ENCODE peak calls at places on chromosomes 1 and 21, in six cellular contexts. Q, D, K, F, C and N are unnamed samples.

GRCh38 chr1:204446413-204447111 is 34.9 kb upstream of the PPP1R15B start:
- DNase-seq in F (peak; percentile 59), C (no peak), K (peak; percentile 79), Q (peak; percentile 78), D (peak; percentile 84), N (peak; percentile 87)

GRCh38 chr21:42937960-42938580 is 12.6 kb upstream of the ERVH48-1 start:
- DNase-seq in K (no peak), F (no peak), C (peak; percentile 10), Q (no peak), D (no peak), N (no peak)

GRCh38 chr1:54253480-54253879 is 53.5 kb downstream of the MRPL37 start:
- DNase-seq in K (no peak), Q (no peak), F (peak; percentile 31), D (peak; percentile 45), C (no peak), N (no peak)

GRCh38 chr21:44521301-44521927 is 18.6 kb downstream of the KRTAP10-1 start:
- DNase-seq in Q (peak; percentile 13), C (peak; percentile 40), D (no peak), F (no peak), K (no peak), N (no peak)

GRCh38 chr1:151196292-151196800 is 2.0 kb upstream of the PIP5K1A start:
- DNase-seq in D (peak; percentile 86), F (peak; percentile 93), K (peak; percentile 89), C (no peak), Q (peak; percentile 20), N (peak; percentile 80)

GRCh38 chr1:72186733-72187307 is 95.5 kb downstream of the NEGR1 start:
- DNase-seq in K (no peak), C (no peak), D (peak; percentile 9), Q (no peak), F (no peak), N (no peak)

GRCh38 chr1:49050041-49050440 is 273.4 kb upstream of the BEND5 start:
- DNase-seq in K (no peak), C (no peak), F (no peak), D (no peak), Q (no peak), N (no peak)

GRCh38 chr21:40070871-40071270 is 203.6 kb downstream of the PCP4 start:
- DNase-seq in F (no peak), C (no peak), D (no peak), K (no peak), Q (no peak), N (no peak)

GRCh38 chr1:201353186-201353940 is 24.1 kb downstream of the TNNT2 start:
- DNase-seq in D (no peak), C (no peak), F (no peak), Q (peak; percentile 12), K (peak; percentile 28), N (no peak)

GRCh38 chr1:154992721-154993571 is 440 bp upstream of the LENEP start:
- DNase-seq in D (no peak), Q (no peak), K (no peak), F (peak; percentile 63), C (no peak), N (no peak)

GRCh38 chr1:177561436-177561835 is 390.7 kb downstream of the BRINP2 start:
- DNase-seq in D (no peak), Q (no peak), F (no peak), K (no peak), C (no peak), N (no peak)

GRCh38 chr21:46005481-46005881 is 23.9 kb downstream of the COL6A1 start:
- DNase-seq in D (no peak), K (peak; percentile 11), Q (peak; percentile 15), F (no peak), C (peak; percentile 35), N (no peak)

GRCh38 chr1:36699113-36699512 is 216.4 kb upstream of the CSF3R start:
- DNase-seq in Q (no peak), F (no peak), K (no peak), D (no peak), C (no peak), N (no peak)

GRCh38 chr1:103461171-103462105 is 64.1 kb upstream of the RNPC3 start:
- DNase-seq in D (no peak), K (no peak), C (no peak), F (peak; percentile 1), Q (no peak), N (no peak)

GRCh38 chr1:150256549-150257341 is 829 bp upstream of the CA14 start:
- DNase-seq in D (peak; percentile 50), Q (no peak), F (no peak), K (no peak), C (no peak), N (no peak)

GRCh38 chr1:200107004-200107470 is 79.5 kb downstream of the NR5A2 start:
- DNase-seq in D (no peak), C (no peak), K (no peak), Q (no peak), F (peak; percentile 10), N (no peak)

GRCh38 chr1:224329484-224329841 is 509 bp downstream of the NVL start:
- DNase-seq in D (no peak), C (no peak), K (no peak), Q (no peak), F (no peak), N (no peak)

GRCh38 chr1:7751174-7751573 is 19.9 kb upstream of the VAMP3 start:
- DNase-seq in Q (no peak), C (no peak), D (no peak), F (no peak), K (no peak), N (no peak)

GRCh38 chr1:7752512-7753417 is 18.3 kb upstream of the VAMP3 start:
- DNase-seq in K (peak; percentile 65), F (peak; percentile 53), Q (peak; percentile 37), D (peak; percentile 85), C (no peak), N (peak; percentile 70)

GRCh38 chr1:7754234-7754633 is 16.9 kb upstream of the VAMP3 start:
- DNase-seq in C (no peak), Q (no peak), D (no peak), K (no peak), F (no peak), N (no peak)

GRCh38 chr1:7760245-7760644 is 10.9 kb upstream of the VAMP3 start:
- DNase-seq in F (no peak), C (no peak), K (no peak), Q (no peak), D (no peak), N (no peak)

DNA sequence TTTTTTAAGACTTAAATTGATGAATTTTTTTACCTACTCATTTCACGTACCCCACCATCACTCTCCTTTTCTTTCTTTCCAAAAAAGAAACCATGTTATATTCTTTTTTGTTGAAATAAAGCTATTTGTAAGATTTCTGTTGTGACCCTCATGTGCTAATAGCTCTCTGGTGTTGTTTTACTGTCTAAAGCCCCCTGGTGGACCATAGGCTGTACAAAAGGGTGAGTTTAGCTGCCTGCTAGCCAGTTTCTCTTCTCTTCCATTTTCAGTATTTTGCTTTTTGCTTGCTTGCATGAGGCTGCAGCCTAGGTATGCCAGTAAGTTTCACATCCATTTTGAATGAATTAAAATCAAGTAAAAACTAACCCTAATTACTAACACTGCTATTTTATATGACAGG is 15.6 kb upstream of the VAMP3 start:
- DNase-seq in C (no peak), Q (no peak), F (peak; percentile 17), K (no peak), D (no peak), N (no peak)
- TF ChIP-seq CTCF in C (no peak), Q (no peak), F (no peak), K (no peak), D (peak; percentile 28), N (peak; percentile 29)

GRCh38 chr1:51566260-51566659 is 47.2 kb upstream of the EPS15 start:
- DNase-seq in Q (no peak), C (no peak), K (no peak), D (no peak), F (no peak), N (no peak)

GRCh38 chr1:51569284-51570062 is 47.4 kb upstream of the OSBPL9 start:
- DNase-seq in K (peak; percentile 32), Q (no peak), D (peak; percentile 81), F (peak; percentile 51), C (peak; percentile 59), N (peak; percentile 68)

GRCh38 chr1:51567653-51568052 is 48.6 kb upstream of the EPS15 start:
- DNase-seq in Q (no peak), F (no peak), K (no peak), C (no peak), D (no peak), N (no peak)

GRCh38 chr1:51570063-51570720 is 46.7 kb upstream of the OSBPL9 start:
- DNase-seq in D (no peak), K (no peak), C (no peak), Q (no peak), F (no peak), N (no peak)

DNA sequence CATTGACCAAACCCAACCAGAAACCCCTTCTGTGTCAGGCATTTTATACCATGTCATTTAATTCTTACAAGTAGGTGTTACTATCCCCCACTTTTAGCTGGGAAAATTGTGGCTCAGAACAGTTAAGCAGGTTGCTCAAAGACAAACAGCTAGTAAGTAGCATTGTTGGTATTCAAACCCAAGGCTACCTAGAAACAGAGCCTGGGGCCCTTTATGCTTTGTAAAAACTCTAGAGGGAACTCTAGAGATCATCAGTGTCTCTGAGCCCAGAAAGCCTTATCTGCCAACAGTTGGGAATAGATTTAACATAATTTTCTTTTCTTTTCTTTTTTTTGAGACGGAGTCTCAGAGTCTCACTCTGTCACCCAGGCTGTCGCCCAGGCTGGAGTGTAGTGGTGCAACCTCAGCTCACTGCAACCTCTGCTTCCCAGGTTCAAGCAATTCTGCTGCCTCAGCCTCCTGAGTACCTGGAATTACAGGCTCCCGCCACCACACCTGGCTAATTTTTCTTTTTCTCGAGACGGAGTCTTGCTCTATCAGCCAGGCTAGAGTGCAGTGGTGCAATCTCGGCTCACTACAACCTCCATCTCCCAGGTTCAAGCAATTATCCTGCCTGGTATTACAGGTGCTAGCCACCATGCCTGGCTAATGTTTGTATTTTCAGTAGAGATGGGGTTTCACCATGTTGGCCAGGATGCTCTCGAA is 48.5 kb upstream of the OSBPL9 start:
- DNase-seq in C (no peak), K (no peak), D (no peak), F (no peak), Q (no peak), N (no peak)
- TF ChIP-seq CTCF in C (no peak), K (no peak), D (no peak), F (no peak), Q (no peak), N (no peak)

DNA sequence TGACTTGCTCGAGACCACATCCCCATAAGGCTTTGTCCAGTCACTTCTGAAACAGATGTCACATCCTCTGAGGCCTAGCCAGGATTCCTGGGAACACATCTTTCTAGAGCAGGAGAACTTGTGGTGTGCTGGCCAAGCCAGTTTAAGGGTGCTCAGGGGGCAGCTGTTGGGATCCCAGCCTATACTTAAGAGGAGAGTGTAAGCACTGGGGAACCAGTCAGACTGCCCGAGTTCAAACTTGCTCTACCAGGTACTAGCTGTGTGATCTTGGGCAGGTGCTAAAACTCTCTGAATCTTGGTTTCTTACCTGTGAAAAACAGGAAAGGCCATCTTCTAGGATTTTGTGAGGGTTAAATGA is 15.6 kb upstream of the LY9 start:
- DNase-seq in Q (no peak), C (no peak), D (no peak), K (no peak), F (no peak), N (no peak)
- TF ChIP-seq CTCF in Q (no peak), C (no peak), D (no peak), K (no peak), F (no peak), N (no peak)

DNA sequence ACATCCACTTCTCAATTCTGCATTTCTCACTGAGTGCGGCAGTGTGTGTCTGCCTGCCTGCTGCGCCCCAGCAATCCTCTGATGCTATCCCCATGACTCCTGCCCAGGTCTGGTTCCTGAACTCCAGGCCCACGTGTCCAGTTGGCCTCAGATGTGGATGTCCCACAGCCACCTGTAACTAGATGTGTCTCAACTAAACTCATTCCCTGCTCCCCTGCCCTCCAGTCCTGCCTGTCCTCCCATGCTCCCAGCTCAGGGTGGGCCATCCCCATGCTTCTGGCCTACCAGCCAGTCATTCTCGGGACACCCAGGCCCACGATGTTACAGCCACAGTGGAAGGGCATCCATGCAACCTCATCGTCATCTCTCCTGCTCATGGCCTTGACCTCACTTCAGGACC is 76.8 kb downstream of the STUM start:
- DNase-seq in Q (no peak), F (no peak), K (no peak), C (no peak), D (no peak), N (no peak)
- TF ChIP-seq CTCF in Q (no peak), F (no peak), K (no peak), C (no peak), D (no peak), N (no peak)